ENCODE peak calls at places on chromosomes 13 and 19, in ten cellular contexts. One of them, this sample, is unnamed.

GRCh38 chr19:1151917-1152601 is 22.0 kb downstream of the SBNO2 start:
- DNase-seq in omental fat pad: no peak
- DNase-seq in glutamatergic neuron: no peak
- DNase-seq in stimulated activated CD8-positive, alpha-beta memory T cell treated with anti-CD3 and anti-CD28 coated beads, Interleukin-15, amount 100 ng/mL, for 24 hours: no peak
- DNase-seq in mucosa of gallbladder: no peak
- DNase-seq in activated CD4-positive, CD25-positive, alpha-beta regulatory T cell treated with anti-CD3 and anti-CD28 coated beads, Interleukin-2, amount 50 U/mL, for 16 hours: no peak
- DNase-seq in stimulated activated CD4-positive, alpha-beta T cell treated with anti-CD3 and anti-CD28 coated beads, TNF-alpha, amount 100 ng/mL, for 1 hour: no peak
- DNase-seq in KG1: no peak
- DNase-seq in activated CD4-positive, alpha-beta T cell treated with anti-CD3 and anti-CD28 coated beads for 48 hours: no peak
- DNase-seq in GM03348: peak
- DNase-seq in this sample: no peak

GRCh38 chr19:10206226-10206873 is 11.6 kb upstream of the DNMT1 start:
- DNase-seq in glutamatergic neuron: no peak
- DNase-seq in stimulated activated CD8-positive, alpha-beta memory T cell treated with anti-CD3 and anti-CD28 coated beads, Interleukin-15, amount 100 ng/mL, for 24 hours: no peak
- DNase-seq in mucosa of gallbladder: no peak
- DNase-seq in KG1: no peak
- DNase-seq in omental fat pad: no peak
- DNase-seq in activated CD4-positive, CD25-positive, alpha-beta regulatory T cell treated with anti-CD3 and anti-CD28 coated beads, Interleukin-2, amount 50 U/mL, for 16 hours: no peak
- DNase-seq in activated CD4-positive, alpha-beta T cell treated with anti-CD3 and anti-CD28 coated beads for 48 hours: no peak
- DNase-seq in GM03348: peak
- DNase-seq in stimulated activated CD4-positive, alpha-beta T cell treated with anti-CD3 and anti-CD28 coated beads, TNF-alpha, amount 100 ng/mL, for 1 hour: no peak
- DNase-seq in this sample: no peak

GRCh38 chr19:35911790-35912189 is 3.7 kb upstream of the TYROBP start:
- DNase-seq in stimulated activated CD4-positive, alpha-beta T cell treated with anti-CD3 and anti-CD28 coated beads, TNF-alpha, amount 100 ng/mL, for 1 hour: no peak
- DNase-seq in mucosa of gallbladder: peak
- DNase-seq in GM03348: no peak
- DNase-seq in stimulated activated CD8-positive, alpha-beta memory T cell treated with anti-CD3 and anti-CD28 coated beads, Interleukin-15, amount 100 ng/mL, for 24 hours: no peak
- DNase-seq in KG1: no peak
- DNase-seq in glutamatergic neuron: no peak
- DNase-seq in omental fat pad: no peak
- DNase-seq in activated CD4-positive, alpha-beta T cell treated with anti-CD3 and anti-CD28 coated beads for 48 hours: peak
- DNase-seq in activated CD4-positive, CD25-positive, alpha-beta regulatory T cell treated with anti-CD3 and anti-CD28 coated beads, Interleukin-2, amount 50 U/mL, for 16 hours: no peak
- DNase-seq in this sample: no peak

GRCh38 chr13:98921015-98921414 is 56.8 kb downstream of the DOCK9 start:
- DNase-seq in mucosa of gallbladder: no peak
- DNase-seq in activated CD4-positive, CD25-positive, alpha-beta regulatory T cell treated with anti-CD3 and anti-CD28 coated beads, Interleukin-2, amount 50 U/mL, for 16 hours: no peak
- DNase-seq in omental fat pad: no peak
- DNase-seq in stimulated activated CD4-positive, alpha-beta T cell treated with anti-CD3 and anti-CD28 coated beads, TNF-alpha, amount 100 ng/mL, for 1 hour: no peak
- DNase-seq in stimulated activated CD8-positive, alpha-beta memory T cell treated with anti-CD3 and anti-CD28 coated beads, Interleukin-15, amount 100 ng/mL, for 24 hours: no peak
- DNase-seq in KG1: no peak
- DNase-seq in glutamatergic neuron: no peak
- DNase-seq in activated CD4-positive, alpha-beta T cell treated with anti-CD3 and anti-CD28 coated beads for 48 hours: no peak
- DNase-seq in GM03348: no peak
- DNase-seq in this sample: no peak

GRCh38 chr13:28494861-28495585 is at the start of gene FLT1:
- DNase-seq in glutamatergic neuron: peak
- DNase-seq in GM03348: peak
- DNase-seq in activated CD4-positive, alpha-beta T cell treated with anti-CD3 and anti-CD28 coated beads for 48 hours: peak
- DNase-seq in mucosa of gallbladder: peak
- DNase-seq in stimulated activated CD4-positive, alpha-beta T cell treated with anti-CD3 and anti-CD28 coated beads, TNF-alpha, amount 100 ng/mL, for 1 hour: no peak
- DNase-seq in activated CD4-positive, CD25-positive, alpha-beta regulatory T cell treated with anti-CD3 and anti-CD28 coated beads, Interleukin-2, amount 50 U/mL, for 16 hours: no peak
- DNase-seq in omental fat pad: no peak
- DNase-seq in KG1: no peak
- DNase-seq in stimulated activated CD8-positive, alpha-beta memory T cell treated with anti-CD3 and anti-CD28 coated beads, Interleukin-15, amount 100 ng/mL, for 24 hours: no peak
- DNase-seq in this sample: peak

GRCh38 chr13:24664726-24665409 is 15.3 kb upstream of the ATP12A start:
- DNase-seq in stimulated activated CD4-positive, alpha-beta T cell treated with anti-CD3 and anti-CD28 coated beads, TNF-alpha, amount 100 ng/mL, for 1 hour: no peak
- DNase-seq in activated CD4-positive, CD25-positive, alpha-beta regulatory T cell treated with anti-CD3 and anti-CD28 coated beads, Interleukin-2, amount 50 U/mL, for 16 hours: no peak
- DNase-seq in glutamatergic neuron: no peak
- DNase-seq in KG1: no peak
- DNase-seq in activated CD4-positive, alpha-beta T cell treated with anti-CD3 and anti-CD28 coated beads for 48 hours: no peak
- DNase-seq in omental fat pad: no peak
- DNase-seq in GM03348: no peak
- DNase-seq in stimulated activated CD8-positive, alpha-beta memory T cell treated with anti-CD3 and anti-CD28 coated beads, Interleukin-15, amount 100 ng/mL, for 24 hours: no peak
- DNase-seq in mucosa of gallbladder: no peak
- DNase-seq in this sample: no peak

GRCh38 chr13:49240017-49240416 is 7.7 kb upstream of the CDADC1 start:
- DNase-seq in glutamatergic neuron: no peak
- DNase-seq in mucosa of gallbladder: no peak
- DNase-seq in stimulated activated CD4-positive, alpha-beta T cell treated with anti-CD3 and anti-CD28 coated beads, TNF-alpha, amount 100 ng/mL, for 1 hour: no peak
- DNase-seq in activated CD4-positive, CD25-positive, alpha-beta regulatory T cell treated with anti-CD3 and anti-CD28 coated beads, Interleukin-2, amount 50 U/mL, for 16 hours: peak
- DNase-seq in stimulated activated CD8-positive, alpha-beta memory T cell treated with anti-CD3 and anti-CD28 coated beads, Interleukin-15, amount 100 ng/mL, for 24 hours: no peak
- DNase-seq in GM03348: peak
- DNase-seq in activated CD4-positive, alpha-beta T cell treated with anti-CD3 and anti-CD28 coated beads for 48 hours: peak
- DNase-seq in KG1: peak
- DNase-seq in omental fat pad: no peak
- DNase-seq in this sample: no peak

GRCh38 chr13:21010621-21011020 is 50.8 kb downstream of the LATS2 start:
- DNase-seq in GM03348: no peak
- DNase-seq in omental fat pad: no peak
- DNase-seq in stimulated activated CD8-positive, alpha-beta memory T cell treated with anti-CD3 and anti-CD28 coated beads, Interleukin-15, amount 100 ng/mL, for 24 hours: no peak
- DNase-seq in glutamatergic neuron: no peak
- DNase-seq in activated CD4-positive, CD25-positive, alpha-beta regulatory T cell treated with anti-CD3 and anti-CD28 coated beads, Interleukin-2, amount 50 U/mL, for 16 hours: no peak
- DNase-seq in mucosa of gallbladder: no peak
- DNase-seq in activated CD4-positive, alpha-beta T cell treated with anti-CD3 and anti-CD28 coated beads for 48 hours: no peak
- DNase-seq in KG1: no peak
- DNase-seq in stimulated activated CD4-positive, alpha-beta T cell treated with anti-CD3 and anti-CD28 coated beads, TNF-alpha, amount 100 ng/mL, for 1 hour: no peak
- DNase-seq in this sample: no peak

GRCh38 chr19:4471400-4472173 is 510 bp upstream of the HDGFL2 start:
- DNase-seq in activated CD4-positive, alpha-beta T cell treated with anti-CD3 and anti-CD28 coated beads for 48 hours: peak
- DNase-seq in omental fat pad: peak
- DNase-seq in KG1: peak
- DNase-seq in GM03348: peak
- DNase-seq in stimulated activated CD4-positive, alpha-beta T cell treated with anti-CD3 and anti-CD28 coated beads, TNF-alpha, amount 100 ng/mL, for 1 hour: peak
- DNase-seq in mucosa of gallbladder: peak
- DNase-seq in glutamatergic neuron: peak
- DNase-seq in activated CD4-positive, CD25-positive, alpha-beta regulatory T cell treated with anti-CD3 and anti-CD28 coated beads, Interleukin-2, amount 50 U/mL, for 16 hours: peak
- DNase-seq in stimulated activated CD8-positive, alpha-beta memory T cell treated with anti-CD3 and anti-CD28 coated beads, Interleukin-15, amount 100 ng/mL, for 24 hours: peak
- DNase-seq in this sample: peak

GRCh38 chr13:98246538-98247172 is 69.6 kb upstream of the RNF113B start:
- DNase-seq in activated CD4-positive, CD25-positive, alpha-beta regulatory T cell treated with anti-CD3 and anti-CD28 coated beads, Interleukin-2, amount 50 U/mL, for 16 hours: no peak
- DNase-seq in glutamatergic neuron: no peak
- DNase-seq in KG1: no peak
- DNase-seq in stimulated activated CD4-positive, alpha-beta T cell treated with anti-CD3 and anti-CD28 coated beads, TNF-alpha, amount 100 ng/mL, for 1 hour: no peak
- DNase-seq in omental fat pad: no peak
- DNase-seq in mucosa of gallbladder: no peak
- DNase-seq in stimulated activated CD8-positive, alpha-beta memory T cell treated with anti-CD3 and anti-CD28 coated beads, Interleukin-15, amount 100 ng/mL, for 24 hours: no peak
- DNase-seq in GM03348: no peak
- DNase-seq in activated CD4-positive, alpha-beta T cell treated with anti-CD3 and anti-CD28 coated beads for 48 hours: no peak
- DNase-seq in this sample: no peak

GRCh38 chr13:52797176-52797575 is 51.3 kb downstream of the PCDH8 start:
- DNase-seq in mucosa of gallbladder: no peak
- DNase-seq in GM03348: no peak
- DNase-seq in omental fat pad: no peak
- DNase-seq in KG1: no peak
- DNase-seq in stimulated activated CD4-positive, alpha-beta T cell treated with anti-CD3 and anti-CD28 coated beads, TNF-alpha, amount 100 ng/mL, for 1 hour: no peak
- DNase-seq in stimulated activated CD8-positive, alpha-beta memory T cell treated with anti-CD3 and anti-CD28 coated beads, Interleukin-15, amount 100 ng/mL, for 24 hours: no peak
- DNase-seq in glutamatergic neuron: no peak
- DNase-seq in activated CD4-positive, CD25-positive, alpha-beta regulatory T cell treated with anti-CD3 and anti-CD28 coated beads, Interleukin-2, amount 50 U/mL, for 16 hours: no peak
- DNase-seq in activated CD4-positive, alpha-beta T cell treated with anti-CD3 and anti-CD28 coated beads for 48 hours: no peak
- DNase-seq in this sample: no peak

GRCh38 chr19:16200038-16200775 is 2.5 kb downstream of the AP1M1 start:
- DNase-seq in GM03348: peak
- DNase-seq in activated CD4-positive, alpha-beta T cell treated with anti-CD3 and anti-CD28 coated beads for 48 hours: no peak
- DNase-seq in activated CD4-positive, CD25-positive, alpha-beta regulatory T cell treated with anti-CD3 and anti-CD28 coated beads, Interleukin-2, amount 50 U/mL, for 16 hours: no peak
- DNase-seq in stimulated activated CD8-positive, alpha-beta memory T cell treated with anti-CD3 and anti-CD28 coated beads, Interleukin-15, amount 100 ng/mL, for 24 hours: no peak
- DNase-seq in mucosa of gallbladder: no peak
- DNase-seq in KG1: no peak
- DNase-seq in stimulated activated CD4-positive, alpha-beta T cell treated with anti-CD3 and anti-CD28 coated beads, TNF-alpha, amount 100 ng/mL, for 1 hour: no peak
- DNase-seq in glutamatergic neuron: no peak
- DNase-seq in omental fat pad: no peak
- DNase-seq in this sample: no peak

GRCh38 chr19:11279505-11280236 is 16.3 kb upstream of the TSPAN16 start:
- DNase-seq in stimulated activated CD4-positive, alpha-beta T cell treated with anti-CD3 and anti-CD28 coated beads, TNF-alpha, amount 100 ng/mL, for 1 hour: no peak
- DNase-seq in activated CD4-positive, alpha-beta T cell treated with anti-CD3 and anti-CD28 coated beads for 48 hours: peak
- DNase-seq in KG1: peak
- DNase-seq in GM03348: no peak
- DNase-seq in glutamatergic neuron: no peak
- DNase-seq in stimulated activated CD8-positive, alpha-beta memory T cell treated with anti-CD3 and anti-CD28 coated beads, Interleukin-15, amount 100 ng/mL, for 24 hours: no peak
- DNase-seq in activated CD4-positive, CD25-positive, alpha-beta regulatory T cell treated with anti-CD3 and anti-CD28 coated beads, Interleukin-2, amount 50 U/mL, for 16 hours: no peak
- DNase-seq in mucosa of gallbladder: no peak
- DNase-seq in omental fat pad: no peak
- DNase-seq in this sample: no peak

GRCh38 chr19:7494416-7495098 is 5.7 kb upstream of the PEX11G start:
- DNase-seq in GM03348: no peak
- DNase-seq in KG1: no peak
- DNase-seq in activated CD4-positive, CD25-positive, alpha-beta regulatory T cell treated with anti-CD3 and anti-CD28 coated beads, Interleukin-2, amount 50 U/mL, for 16 hours: no peak
- DNase-seq in omental fat pad: no peak
- DNase-seq in stimulated activated CD8-positive, alpha-beta memory T cell treated with anti-CD3 and anti-CD28 coated beads, Interleukin-15, amount 100 ng/mL, for 24 hours: no peak
- DNase-seq in mucosa of gallbladder: peak
- DNase-seq in glutamatergic neuron: peak
- DNase-seq in stimulated activated CD4-positive, alpha-beta T cell treated with anti-CD3 and anti-CD28 coated beads, TNF-alpha, amount 100 ng/mL, for 1 hour: no peak
- DNase-seq in activated CD4-positive, alpha-beta T cell treated with anti-CD3 and anti-CD28 coated beads for 48 hours: no peak
- DNase-seq in this sample: no peak

GRCh38 chr19:37564624-37565369 is 29.8 kb downstream of the ZNF571 start:
- DNase-seq in activated CD4-positive, alpha-beta T cell treated with anti-CD3 and anti-CD28 coated beads for 48 hours: no peak
- DNase-seq in stimulated activated CD4-positive, alpha-beta T cell treated with anti-CD3 and anti-CD28 coated beads, TNF-alpha, amount 100 ng/mL, for 1 hour: no peak
- DNase-seq in GM03348: no peak
- DNase-seq in glutamatergic neuron: no peak
- DNase-seq in stimulated activated CD8-positive, alpha-beta memory T cell treated with anti-CD3 and anti-CD28 coated beads, Interleukin-15, amount 100 ng/mL, for 24 hours: no peak
- DNase-seq in KG1: no peak
- DNase-seq in omental fat pad: no peak
- DNase-seq in mucosa of gallbladder: no peak
- DNase-seq in activated CD4-positive, CD25-positive, alpha-beta regulatory T cell treated with anti-CD3 and anti-CD28 coated beads, Interleukin-2, amount 50 U/mL, for 16 hours: no peak
- DNase-seq in this sample: no peak

GRCh38 chr13:106498158-106498557 is 37.3 kb downstream of the EFNB2 start:
- DNase-seq in activated CD4-positive, CD25-positive, alpha-beta regulatory T cell treated with anti-CD3 and anti-CD28 coated beads, Interleukin-2, amount 50 U/mL, for 16 hours: no peak
- DNase-seq in mucosa of gallbladder: no peak
- DNase-seq in activated CD4-positive, alpha-beta T cell treated with anti-CD3 and anti-CD28 coated beads for 48 hours: no peak
- DNase-seq in KG1: no peak
- DNase-seq in omental fat pad: no peak
- DNase-seq in stimulated activated CD4-positive, alpha-beta T cell treated with anti-CD3 and anti-CD28 coated beads, TNF-alpha, amount 100 ng/mL, for 1 hour: no peak
- DNase-seq in GM03348: no peak
- DNase-seq in stimulated activated CD8-positive, alpha-beta memory T cell treated with anti-CD3 and anti-CD28 coated beads, Interleukin-15, amount 100 ng/mL, for 24 hours: no peak
- DNase-seq in glutamatergic neuron: no peak
- DNase-seq in this sample: no peak

GRCh38 chr19:12163841-12164240 is 945 bp downstream of the ZNF136 start:
- DNase-seq in stimulated activated CD8-positive, alpha-beta memory T cell treated with anti-CD3 and anti-CD28 coated beads, Interleukin-15, amount 100 ng/mL, for 24 hours: no peak
- DNase-seq in stimulated activated CD4-positive, alpha-beta T cell treated with anti-CD3 and anti-CD28 coated beads, TNF-alpha, amount 100 ng/mL, for 1 hour: no peak
- DNase-seq in GM03348: peak
- DNase-seq in activated CD4-positive, CD25-positive, alpha-beta regulatory T cell treated with anti-CD3 and anti-CD28 coated beads, Interleukin-2, amount 50 U/mL, for 16 hours: no peak
- DNase-seq in activated CD4-positive, alpha-beta T cell treated with anti-CD3 and anti-CD28 coated beads for 48 hours: no peak
- DNase-seq in omental fat pad: no peak
- DNase-seq in KG1: no peak
- DNase-seq in mucosa of gallbladder: no peak
- DNase-seq in glutamatergic neuron: no peak
- DNase-seq in this sample: no peak

GRCh38 chr13:111956261-111957151 is 110.4 kb upstream of the SOX1 start:
- DNase-seq in stimulated activated CD8-positive, alpha-beta memory T cell treated with anti-CD3 and anti-CD28 coated beads, Interleukin-15, amount 100 ng/mL, for 24 hours: no peak
- DNase-seq in activated CD4-positive, CD25-positive, alpha-beta regulatory T cell treated with anti-CD3 and anti-CD28 coated beads, Interleukin-2, amount 50 U/mL, for 16 hours: no peak
- DNase-seq in mucosa of gallbladder: no peak
- DNase-seq in KG1: no peak
- DNase-seq in stimulated activated CD4-positive, alpha-beta T cell treated with anti-CD3 and anti-CD28 coated beads, TNF-alpha, amount 100 ng/mL, for 1 hour: no peak
- DNase-seq in GM03348: no peak
- DNase-seq in omental fat pad: no peak
- DNase-seq in glutamatergic neuron: no peak
- DNase-seq in activated CD4-positive, alpha-beta T cell treated with anti-CD3 and anti-CD28 coated beads for 48 hours: no peak
- DNase-seq in this sample: peak

GRCh38 chr19:41811036-41811435 is 14.6 kb downstream of the CEACAM3 start:
- DNase-seq in GM03348: no peak
- DNase-seq in activated CD4-positive, alpha-beta T cell treated with anti-CD3 and anti-CD28 coated beads for 48 hours: no peak
- DNase-seq in activated CD4-positive, CD25-positive, alpha-beta regulatory T cell treated with anti-CD3 and anti-CD28 coated beads, Interleukin-2, amount 50 U/mL, for 16 hours: no peak
- DNase-seq in omental fat pad: no peak
- DNase-seq in glutamatergic neuron: no peak
- DNase-seq in stimulated activated CD8-positive, alpha-beta memory T cell treated with anti-CD3 and anti-CD28 coated beads, Interleukin-15, amount 100 ng/mL, for 24 hours: no peak
- DNase-seq in stimulated activated CD4-positive, alpha-beta T cell treated with anti-CD3 and anti-CD28 coated beads, TNF-alpha, amount 100 ng/mL, for 1 hour: no peak
- DNase-seq in KG1: peak
- DNase-seq in mucosa of gallbladder: no peak
- DNase-seq in this sample: no peak

GRCh38 chr19:33000510-33000909 is 28.5 kb downstream of the FAAP24 start:
- DNase-seq in activated CD4-positive, alpha-beta T cell treated with anti-CD3 and anti-CD28 coated beads for 48 hours: no peak
- DNase-seq in stimulated activated CD4-positive, alpha-beta T cell treated with anti-CD3 and anti-CD28 coated beads, TNF-alpha, amount 100 ng/mL, for 1 hour: no peak
- DNase-seq in glutamatergic neuron: no peak
- DNase-seq in omental fat pad: no peak
- DNase-seq in activated CD4-positive, CD25-positive, alpha-beta regulatory T cell treated with anti-CD3 and anti-CD28 coated beads, Interleukin-2, amount 50 U/mL, for 16 hours: no peak
- DNase-seq in GM03348: no peak
- DNase-seq in KG1: no peak
- DNase-seq in stimulated activated CD8-positive, alpha-beta memory T cell treated with anti-CD3 and anti-CD28 coated beads, Interleukin-15, amount 100 ng/mL, for 24 hours: no peak
- DNase-seq in mucosa of gallbladder: no peak
- DNase-seq in this sample: no peak

GRCh38 chr19:5137571-5138124 is 168.7 kb downstream of the KDM4B start:
- DNase-seq in activated CD4-positive, alpha-beta T cell treated with anti-CD3 and anti-CD28 coated beads for 48 hours: peak
- DNase-seq in KG1: no peak
- DNase-seq in stimulated activated CD4-positive, alpha-beta T cell treated with anti-CD3 and anti-CD28 coated beads, TNF-alpha, amount 100 ng/mL, for 1 hour: no peak
- DNase-seq in GM03348: no peak
- DNase-seq in activated CD4-positive, CD25-positive, alpha-beta regulatory T cell treated with anti-CD3 and anti-CD28 coated beads, Interleukin-2, amount 50 U/mL, for 16 hours: no peak
- DNase-seq in stimulated activated CD8-positive, alpha-beta memory T cell treated with anti-CD3 and anti-CD28 coated beads, Interleukin-15, amount 100 ng/mL, for 24 hours: no peak
- DNase-seq in glutamatergic neuron: peak
- DNase-seq in mucosa of gallbladder: no peak
- DNase-seq in omental fat pad: no peak
- DNase-seq in this sample: no peak

GRCh38 chr19:45924891-45925447 is 10.4 kb upstream of the NANOS2 start:
- DNase-seq in stimulated activated CD4-positive, alpha-beta T cell treated with anti-CD3 and anti-CD28 coated beads, TNF-alpha, amount 100 ng/mL, for 1 hour: no peak
- DNase-seq in mucosa of gallbladder: no peak
- DNase-seq in KG1: no peak
- DNase-seq in stimulated activated CD8-positive, alpha-beta memory T cell treated with anti-CD3 and anti-CD28 coated beads, Interleukin-15, amount 100 ng/mL, for 24 hours: no peak
- DNase-seq in glutamatergic neuron: no peak
- DNase-seq in GM03348: no peak
- DNase-seq in activated CD4-positive, alpha-beta T cell treated with anti-CD3 and anti-CD28 coated beads for 48 hours: no peak
- DNase-seq in omental fat pad: no peak
- DNase-seq in activated CD4-positive, CD25-positive, alpha-beta regulatory T cell treated with anti-CD3 and anti-CD28 coated beads, Interleukin-2, amount 50 U/mL, for 16 hours: no peak
- DNase-seq in this sample: no peak

GRCh38 chr13:33224191-33224590 is 61.4 kb downstream of the STARD13 start:
- DNase-seq in activated CD4-positive, alpha-beta T cell treated with anti-CD3 and anti-CD28 coated beads for 48 hours: no peak
- DNase-seq in GM03348: no peak
- DNase-seq in KG1: no peak
- DNase-seq in stimulated activated CD8-positive, alpha-beta memory T cell treated with anti-CD3 and anti-CD28 coated beads, Interleukin-15, amount 100 ng/mL, for 24 hours: no peak
- DNase-seq in stimulated activated CD4-positive, alpha-beta T cell treated with anti-CD3 and anti-CD28 coated beads, TNF-alpha, amount 100 ng/mL, for 1 hour: no peak
- DNase-seq in glutamatergic neuron: no peak
- DNase-seq in activated CD4-positive, CD25-positive, alpha-beta regulatory T cell treated with anti-CD3 and anti-CD28 coated beads, Interleukin-2, amount 50 U/mL, for 16 hours: no peak
- DNase-seq in mucosa of gallbladder: no peak
- DNase-seq in omental fat pad: no peak
- DNase-seq in this sample: no peak

This sample was measured in mesothelial cell of epicardium.